ENCODE peak calls at places on chromosomes 2 and 18, in nine cellular contexts. H is endothelial cell; V is GM23338; D is astrocyte of the spinal cord; I is WTC11; T is CD4-positive, alpha-beta T cell; Z is AG04449; M is progenitor cell of endocrine pancreas; Q is CD8-positive, alpha-beta T cell. W is an unnamed sample.

GRCh38 chr18:48674758-48675157 is 135.9 kb downstream of the CTIF start:
- DNase-seq in H (no peak), V (no peak), D (no peak), I (no peak), T (no peak), Z (no peak), M (no peak), Q (no peak), W (no peak)

GRCh38 chr2:235605999-235606715 is 112.3 kb downstream of the AGAP1 start:
- DNase-seq in H (no peak), V (peak), D (peak), I (no peak), T (no peak), Z (no peak), M (no peak), Q (no peak), W (no peak)

GRCh38 chr2:230356084-230356483 is 29.1 kb downstream of the SP140L start:
- DNase-seq in H (no peak), V (no peak), D (peak), I (no peak), T (no peak), Z (peak), M (no peak), Q (no peak), W (no peak)

GRCh38 chr2:233053928-233054774 is 6.0 kb upstream of the INPP5D start:
- DNase-seq in H (peak), V (peak), D (peak), I (peak), T (peak), Z (no peak), M (peak), Q (peak), W (peak)

GRCh38 chr2:118882693-118883336 is 35.4 kb upstream of the EN1 start:
- DNase-seq in H (peak), V (peak), D (peak), I (peak), T (peak), Z (peak), M (peak), Q (peak), W (peak)

GRCh38 chr2:230137902-230138539 is 69.3 kb upstream of the SLC16A14 start:
- DNase-seq in H (no peak), V (no peak), D (no peak), I (no peak), T (no peak), Z (no peak), M (no peak), Q (no peak), W (no peak)

GRCh38 chr2:74333175-74333574 is 10.0 kb downstream of the SLC4A5 start:
- DNase-seq in H (peak), V (peak), D (peak), I (peak), T (no peak), Z (no peak), M (no peak), Q (no peak), W (no peak)

GRCh38 chr2:9462872-9463697 is 11.3 kb upstream of the IAH1 start:
- DNase-seq in H (no peak), V (no peak), D (no peak), I (no peak), T (no peak), Z (no peak), M (no peak), Q (no peak), W (no peak)

GRCh38 chr2:3312576-3313345 is 64.9 kb downstream of the EIPR1 start:
- DNase-seq in H (no peak), V (no peak), D (no peak), I (no peak), T (no peak), Z (no peak), M (no peak), Q (no peak), W (no peak)

GRCh38 chr2:168118733-168119518 is 128.5 kb downstream of the STK39 start:
- DNase-seq in H (peak), V (peak), D (peak), I (no peak), T (no peak), Z (peak), M (peak), Q (no peak), W (no peak)

GRCh38 chr2:101827246-101827645 is 129.7 kb downstream of the MAP4K4 start:
- DNase-seq in H (no peak), V (no peak), D (peak), I (no peak), T (no peak), Z (peak), M (no peak), Q (no peak), W (no peak)

GRCh38 chr18:32441536-32441935 is 29.1 kb downstream of the GAREM1 start:
- DNase-seq in H (no peak), V (no peak), D (peak), I (no peak), T (no peak), Z (no peak), M (no peak), Q (no peak), W (no peak)

GRCh38 chr2:48369971-48370370 is 160.0 kb upstream of the STON1 start:
- DNase-seq in H (no peak), V (peak), D (no peak), I (no peak), T (no peak), Z (no peak), M (no peak), Q (no peak), W (no peak)

GRCh38 chr2:167924556-167924955 is 322.8 kb downstream of the STK39 start:
- DNase-seq in H (no peak), V (no peak), D (no peak), I (no peak), T (no peak), Z (no peak), M (no peak), Q (no peak), W (no peak)

GRCh38 chr2:225599856-225600255 is 200.3 kb downstream of the NYAP2 start:
- DNase-seq in H (no peak), V (no peak), D (no peak), I (no peak), T (no peak), Z (no peak), M (no peak), Q (no peak), W (no peak)

GRCh38 chr2:202408546-202409140 is 32.5 kb downstream of the BMPR2 start:
- DNase-seq in H (no peak), V (no peak), D (no peak), I (no peak), T (no peak), Z (no peak), M (no peak), Q (no peak), W (no peak)

GRCh38 chr2:96198937-96199336 is 9.7 kb downstream of the STARD7 start:
- DNase-seq in H (no peak), V (no peak), D (no peak), I (no peak), T (no peak), Z (no peak), M (no peak), Q (no peak), W (no peak)

GRCh38 chr2:23563673-23564617 is 179.0 kb downstream of the KLHL29 start:
- DNase-seq in H (no peak), V (peak), D (peak), I (peak), T (no peak), Z (no peak), M (peak), Q (no peak), W (no peak)

GRCh38 chr2:197128897-197129296 is 181.7 kb downstream of the ANKRD44 start:
- DNase-seq in H (no peak), V (no peak), D (no peak), I (no peak), T (no peak), Z (no peak), M (no peak), Q (no peak), W (no peak)

GRCh38 chr2:5915926-5916325 is 223.7 kb downstream of the SOX11 start:
- DNase-seq in H (peak), V (peak), D (peak), I (peak), T (no peak), Z (peak), M (no peak), Q (no peak), W (no peak)

GRCh38 chr2:62447411-62447810 is 58.6 kb downstream of the TMEM17 start:
- DNase-seq in H (no peak), V (no peak), D (no peak), I (no peak), T (no peak), Z (no peak), M (no peak), Q (no peak), W (no peak)

GRCh38 chr2:12534646-12535263 is 182.0 kb upstream of the TRIB2 start:
- DNase-seq in H (no peak), V (peak), D (peak), I (no peak), T (no peak), Z (peak), M (no peak), Q (no peak), W (no peak)

GRCh38 chr2:147364597-147364996 is 480.2 kb upstream of the ACVR2A start:
- DNase-seq in H (no peak), V (no peak), D (no peak), I (no peak), T (no peak), Z (no peak), M (no peak), Q (no peak), W (no peak)

GRCh38 chr2:190744041-190744440 is 95.2 kb downstream of the NAB1 start:
- DNase-seq in H (no peak), V (no peak), D (no peak), I (no peak), T (no peak), Z (no peak), M (no peak), Q (no peak), W (no peak)

GRCh38 chr2:211760103-211760502 is 778.5 kb downstream of the ERBB4 start:
- DNase-seq in H (no peak), V (no peak), D (no peak), I (no peak), T (no peak), Z (no peak), M (no peak), Q (no peak), W (no peak)

GRCh38 chr2:10514743-10515142 is 66.6 kb upstream of the ODC1 start:
- DNase-seq in H (no peak), V (no peak), D (peak), I (no peak), T (no peak), Z (no peak), M (no peak), Q (no peak), W (no peak)

GRCh38 chr2:88874063-88874657 is 182.7 kb downstream of the RPIA start:
- DNase-seq in H (peak), V (peak), D (peak), I (peak), T (peak), Z (no peak), M (no peak), Q (no peak), W (no peak)

GRCh38 chr2:203790134-203790533 is 77.4 kb upstream of the CTLA4 start:
- DNase-seq in H (no peak), V (no peak), D (peak), I (no peak), T (no peak), Z (no peak), M (no peak), Q (no peak), W (no peak)

GRCh38 chr18:49011291-49011746 is 60.6 kb upstream of the SMAD7 start:
- DNase-seq in H (no peak), V (no peak), D (no peak), I (peak), T (no peak), Z (no peak), M (no peak), Q (no peak), W (no peak)

GRCh38 chr18:70662588-70662987 is 373.7 kb downstream of the SOCS6 start:
- DNase-seq in H (no peak), V (no peak), D (no peak), I (no peak), T (no peak), Z (no peak), M (no peak), Q (no peak), W (no peak)

GRCh38 chr18:70663141-70663540 is 374.3 kb downstream of the SOCS6 start:
- DNase-seq in H (no peak), V (no peak), D (no peak), I (no peak), T (no peak), Z (no peak), M (no peak), Q (no peak), W (no peak)

GRCh38 chr18:70659026-70659726 is 370.3 kb downstream of the SOCS6 start:
- DNase-seq in H (no peak), V (no peak), D (peak), I (no peak), T (peak), Z (no peak), M (no peak), Q (peak), W (no peak)
- TF ChIP-seq CTCF in H (no peak), V (no peak), D (no peak), I (no peak), T (no peak), Z (no peak), M (no peak), Q (no peak), W (no peak)

GRCh38 chr18:52667388-52667787 is 327.4 kb downstream of the DCC start:
- DNase-seq in H (no peak), V (no peak), D (no peak), I (no peak), T (no peak), Z (no peak), M (no peak), Q (no peak), W (no peak)

DNA sequence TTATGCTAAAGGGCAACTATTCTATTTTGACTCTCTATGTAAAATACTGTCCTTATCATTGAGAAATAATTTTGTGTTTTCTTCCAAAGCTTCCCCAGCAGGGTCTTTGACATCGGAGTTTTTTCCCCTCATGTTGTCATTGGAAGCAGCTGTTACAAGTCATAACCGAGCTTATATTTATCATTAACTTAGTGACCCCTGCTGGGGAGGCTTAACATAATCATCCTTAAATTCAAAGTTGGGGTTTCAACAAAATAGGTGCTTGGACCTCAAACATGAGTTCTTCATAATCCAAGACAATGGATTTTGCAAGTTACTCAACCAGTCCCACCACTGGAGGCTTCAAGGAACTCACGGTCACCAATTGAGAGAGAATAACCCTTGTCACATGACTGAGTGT is 330.9 kb downstream of the DCC start:
- DNase-seq in H (no peak), V (peak), D (peak), I (no peak), T (no peak), Z (no peak), M (no peak), Q (no peak), W (no peak)
- TF ChIP-seq CTCF in H (no peak), V (no peak), D (peak), I (no peak), T (no peak), Z (peak), M (peak), Q (no peak), W (no peak)

DNA sequence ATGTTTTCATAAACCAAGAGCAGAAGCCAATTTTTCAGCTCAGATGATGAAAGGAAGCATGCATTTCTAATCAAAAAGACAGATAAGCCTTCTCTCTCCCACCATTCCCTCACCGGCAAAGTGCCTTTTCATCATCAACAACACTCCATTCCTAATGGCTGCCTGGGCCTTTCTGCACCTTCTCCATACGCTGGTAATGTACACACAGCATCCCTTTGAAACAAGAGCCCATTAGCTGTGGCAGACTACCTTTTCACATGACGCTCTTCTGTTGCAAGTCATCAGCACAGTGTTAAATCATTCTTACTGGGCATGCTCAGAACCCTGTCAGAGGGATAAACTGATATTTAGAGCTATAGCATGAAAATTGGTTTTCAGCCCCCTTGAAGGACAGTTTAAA is 408.9 kb downstream of the MEIS1 start:
- DNase-seq in H (no peak), V (no peak), D (no peak), I (no peak), T (no peak), Z (no peak), M (no peak), Q (no peak), W (no peak)
- TF ChIP-seq CTCF in H (no peak), V (no peak), D (no peak), I (no peak), T (no peak), Z (no peak), M (no peak), Q (no peak), W (no peak)

DNA sequence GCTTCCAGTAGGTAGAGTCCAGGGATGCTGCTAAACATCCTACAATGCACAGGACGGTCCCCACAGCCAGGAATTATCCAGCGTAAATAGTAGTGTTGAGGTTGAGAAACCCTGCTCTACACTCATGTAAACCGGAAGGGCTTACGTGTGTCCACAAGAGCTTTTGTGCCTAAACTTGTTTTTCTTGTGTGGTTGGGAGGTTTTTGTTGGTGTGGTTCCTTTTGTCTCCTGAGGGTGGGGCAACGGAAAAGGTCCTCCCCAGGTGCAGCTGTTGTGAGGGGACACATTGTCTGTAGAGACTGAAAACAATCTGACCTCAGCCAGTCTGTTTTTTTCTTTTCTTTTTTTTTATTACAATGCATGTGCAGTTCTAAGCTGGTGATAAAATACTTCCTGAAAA is 72.7 kb upstream of the MGAT5 start:
- DNase-seq in H (no peak), V (no peak), D (no peak), I (no peak), T (peak), Z (no peak), M (no peak), Q (peak), W (no peak)
- TF ChIP-seq CTCF in H (no peak), V (no peak), D (no peak), I (no peak), T (peak), Z (no peak), M (no peak), Q (no peak), W (no peak)

GRCh38 chr2:239272626-239273025 is 128.2 kb downstream of the HDAC4 start:
- DNase-seq in H (no peak), V (no peak), D (no peak), I (no peak), T (no peak), Z (no peak), M (no peak), Q (no peak), W (no peak)

GRCh38 chr2:239271471-239272255 is 129.2 kb downstream of the HDAC4 start:
- DNase-seq in H (no peak), V (no peak), D (no peak), I (no peak), T (no peak), Z (no peak), M (no peak), Q (no peak), W (no peak)

GRCh38 chr2:239275037-239275685 is 125.7 kb downstream of the HDAC4 start:
- DNase-seq in H (no peak), V (no peak), D (peak), I (no peak), T (peak), Z (peak), M (no peak), Q (peak), W (peak)

GRCh38 chr2:239274391-239275001 is 126.3 kb downstream of the HDAC4 start:
- DNase-seq in H (no peak), V (no peak), D (peak), I (no peak), T (no peak), Z (no peak), M (no peak), Q (no peak), W (no peak)

GRCh38 chr2:239273280-239274234 is 127.3 kb downstream of the HDAC4 start:
- DNase-seq in H (no peak), V (no peak), D (no peak), I (no peak), T (no peak), Z (no peak), M (no peak), Q (no peak), W (no peak)
- TF ChIP-seq CTCF in H (no peak), V (no peak), D (no peak), I (no peak), T (no peak), Z (no peak), M (no peak), Q (no peak), W (no peak)

GRCh38 chr18:9708882-9709877 is 1.1 kb downstream of the RAB31 start:
- DNase-seq in H (peak), V (peak), D (no peak), I (peak), T (no peak), Z (no peak), M (no peak), Q (no peak), W (no peak)

GRCh38 chr18:9710037-9710436 is 1.9 kb downstream of the RAB31 start:
- DNase-seq in H (no peak), V (no peak), D (no peak), I (no peak), T (no peak), Z (no peak), M (no peak), Q (no peak), W (no peak)

GRCh38 chr18:9706081-9706935 is 1.8 kb upstream of the RAB31 start:
- DNase-seq in H (no peak), V (no peak), D (no peak), I (no peak), T (no peak), Z (no peak), M (no peak), Q (no peak), W (no peak)

GRCh38 chr18:9707381-9708056 is 582 bp upstream of the RAB31 start:
- DNase-seq in H (peak), V (peak), D (peak), I (no peak), T (no peak), Z (no peak), M (no peak), Q (no peak), W (no peak)

DNA sequence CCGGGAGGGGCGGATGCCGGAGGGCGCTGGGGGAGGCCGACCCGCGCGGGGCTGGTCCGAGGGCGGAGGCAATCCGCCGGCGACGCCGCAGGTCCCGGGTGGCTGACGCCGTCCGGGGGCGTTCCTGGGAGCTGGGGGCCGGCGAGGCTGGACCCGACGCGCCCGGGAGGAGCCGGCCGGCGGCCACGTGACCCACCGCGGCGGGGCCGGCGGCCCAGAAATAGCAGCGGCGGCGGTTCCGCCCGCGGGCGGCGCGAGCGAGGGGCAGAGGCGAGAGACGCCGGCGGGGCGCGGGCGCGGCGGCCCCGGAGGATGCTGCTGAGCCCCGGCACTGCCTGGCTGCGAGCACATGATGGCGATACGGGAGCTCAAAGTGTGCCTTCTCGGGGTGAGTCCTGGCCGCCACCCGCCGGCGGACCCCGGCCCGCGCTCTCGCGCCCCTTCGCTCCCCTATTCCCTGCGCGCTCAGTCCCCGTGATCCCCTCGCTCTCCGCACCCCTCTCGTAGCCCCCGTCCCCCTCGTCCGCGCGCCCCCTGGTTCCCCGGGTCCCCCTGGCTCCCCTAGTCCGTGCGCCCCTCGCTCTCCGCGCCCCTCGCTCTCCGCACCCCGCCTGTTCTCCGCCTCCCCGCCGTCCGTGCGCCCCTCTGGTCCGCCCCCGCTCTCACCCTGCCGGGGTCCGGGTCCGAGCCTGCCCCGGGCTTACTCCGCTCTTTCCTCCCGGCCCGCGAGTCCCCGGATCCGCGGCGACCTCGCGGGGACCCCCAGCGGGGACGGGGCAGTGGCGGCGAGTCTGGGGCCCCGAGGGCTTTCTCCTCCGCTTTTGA is at the start of gene RAB31:
- DNase-seq in H (peak), V (peak), D (peak), I (peak), T (no peak), Z (no peak), M (peak), Q (no peak), W (peak)
- TF ChIP-seq CTCF in H (no peak), V (no peak), D (peak), I (no peak), T (no peak), Z (no peak), M (no peak), Q (no peak), W (no peak)